ENCODE peak calls at places on chromosomes 6 and 20, in five cellular contexts. D, C, B, O and J are unnamed samples.
A peak's percentile ranks its signal among the peaks of the same experiment; 100 is the strongest.

GRCh38 chr6:33313105-33313708 is 671 bp downstream of the TAPBP start:
- DNase-seq in D (peak; percentile 83), C (peak; percentile 36), B (no peak), O (peak; percentile 45), J (no peak)

GRCh38 chr20:58722877-58723627 is 30.5 kb downstream of the NPEPL1 start:
- DNase-seq in D (no peak), C (no peak), B (no peak), O (no peak), J (no peak)

GRCh38 chr6:168640181-168640580 is 199.2 kb downstream of the SMOC2 start:
- DNase-seq in D (no peak), C (no peak), B (no peak), O (no peak), J (no peak)

GRCh38 chr6:70811788-70812187 is 144.1 kb downstream of the SMAP1 start:
- DNase-seq in D (no peak), C (peak; percentile 43), B (no peak), O (no peak), J (no peak)

GRCh38 chr20:48766205-48766604 is 61.6 kb downstream of the PREX1 start:
- DNase-seq in D (no peak), C (no peak), B (no peak), O (no peak), J (no peak)

GRCh38 chr6:7479801-7480266 is 61.6 kb upstream of the DSP start:
- DNase-seq in D (no peak), C (peak; percentile 39), B (no peak), O (no peak), J (peak; percentile 70)

GRCh38 chr6:137033828-137034227 is 10.9 kb downstream of the IL20RA start:
- DNase-seq in D (no peak), C (peak; percentile 76), B (peak; percentile 48), O (peak; percentile 67), J (no peak)

GRCh38 chr6:148874698-148875293 is 128.0 kb downstream of the UST start:
- DNase-seq in D (no peak), C (peak; percentile 90), B (no peak), O (no peak), J (peak; percentile 48)

GRCh38 chr20:41279546-41280225 is 37.8 kb downstream of the ZHX3 start:
- DNase-seq in D (no peak), C (no peak), B (no peak), O (no peak), J (no peak)

GRCh38 chr20:59640267-59640666 is 35.9 kb downstream of the PHACTR3 start:
- DNase-seq in D (no peak), C (no peak), B (no peak), O (no peak), J (no peak)

GRCh38 chr6:14270925-14271791 is 153.6 kb downstream of the CD83 start:
- DNase-seq in D (peak; percentile 45), C (peak; percentile 98), B (no peak), O (peak; percentile 75), J (peak; percentile 95)

GRCh38 chr20:61252601-61253263 is 671 bp downstream of the CDH4 start:
- DNase-seq in D (no peak), C (peak; percentile 45), B (no peak), O (no peak), J (no peak)

GRCh38 chr20:53878262-53879047 is 191.9 kb downstream of the BCAS1 start:
- DNase-seq in D (no peak), C (no peak), B (no peak), O (no peak), J (no peak)

GRCh38 chr20:5135363-5136012 is 8.7 kb downstream of the CDS2 start:
- DNase-seq in D (no peak), C (no peak), B (no peak), O (no peak), J (no peak)

GRCh38 chr20:5127859-5128409 is 1.1 kb downstream of the CDS2 start:
- DNase-seq in D (no peak), C (no peak), B (no peak), O (no peak), J (no peak)

GRCh38 chr20:5133998-5134397 is 7.2 kb downstream of the CDS2 start:
- DNase-seq in D (peak; percentile 60), C (no peak), B (no peak), O (no peak), J (no peak)

GRCh38 chr20:5128886-5129285 is 2.1 kb downstream of the CDS2 start:
- DNase-seq in D (no peak), C (no peak), B (no peak), O (no peak), J (no peak)

DNA sequence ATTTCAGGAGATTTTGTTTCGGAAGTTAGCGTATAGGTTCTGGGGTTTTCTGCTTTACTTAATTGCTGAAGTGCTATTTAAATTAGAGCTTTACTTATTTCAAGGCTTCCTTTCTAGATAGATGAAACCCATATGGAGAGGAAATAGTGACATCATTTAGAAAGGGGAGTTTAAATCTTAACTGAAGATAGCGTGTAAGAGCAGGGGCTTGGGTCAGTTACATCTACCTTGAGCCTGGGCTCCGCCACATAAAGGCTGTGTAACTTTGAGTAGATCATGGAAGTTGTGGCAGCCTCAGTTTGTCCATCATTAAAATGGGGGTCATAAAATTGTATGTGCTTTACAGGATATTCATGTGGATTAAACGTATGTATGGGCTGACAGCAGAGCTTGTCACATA is 4.7 kb downstream of the CDS2 start:
- DNase-seq in D (no peak), C (no peak), B (peak; percentile 49), O (no peak), J (no peak)
- H3K4me3 ChIP-seq in D (no peak overlapping the region), C (no peak overlapping the region), B (no peak overlapping the region), O (no peak overlapping the region), J (no peak overlapping the region)

GRCh38 chr20:6740096-6740495 is 27.4 kb upstream of the BMP2 start:
- DNase-seq in D (no peak), C (no peak), B (no peak), O (no peak), J (no peak)
- TF ChIP-seq CTCF in D (no peak), C (no peak), B (no peak), O (no peak), J (no peak)

GRCh38 chr6:77366798-77367197 is 96.5 kb downstream of the HTR1B start:
- DNase-seq in D (no peak), C (no peak), B (no peak), O (no peak), J (no peak)

GRCh38 chr6:77373955-77374354 is 89.3 kb downstream of the HTR1B start:
- DNase-seq in D (no peak), C (no peak), B (no peak), O (no peak), J (no peak)

GRCh38 chr6:77368660-77369313 is 94.5 kb downstream of the HTR1B start:
- DNase-seq in D (peak; percentile 72), C (no peak), B (no peak), O (no peak), J (peak; percentile 45)
- H3K4me3 ChIP-seq in D (peak overlapping the region; percentile 58), C (peak overlapping the region; percentile 27), B (no peak overlapping the region), O (no peak overlapping the region), J (peak overlapping the region; percentile 64)

GRCh38 chr6:42225043-42225368 is 7.3 kb upstream of the MRPS10 start:
- DNase-seq in D (no peak), C (no peak), B (no peak), O (no peak), J (no peak)
- TF ChIP-seq CTCF in D (no peak), C (no peak), B (no peak), O (no peak), J (no peak)

DNA sequence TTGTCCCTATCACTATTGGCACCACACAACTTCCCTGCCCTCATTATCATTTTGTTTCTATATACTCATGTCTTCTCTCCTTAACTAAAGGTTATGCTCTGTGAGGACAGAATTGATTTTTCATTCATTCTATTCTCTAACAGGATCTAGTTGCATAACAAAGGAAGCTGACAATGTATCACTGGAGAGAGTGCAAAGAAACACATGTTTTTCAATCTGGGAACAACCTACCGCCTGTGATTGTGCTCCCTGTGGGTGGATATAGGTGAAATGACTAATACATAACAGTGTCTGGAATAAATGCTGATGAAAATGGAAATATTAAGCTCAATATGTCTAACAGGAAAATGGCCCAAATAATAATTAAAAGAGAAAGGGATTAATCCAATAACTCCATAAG is 56.6 kb downstream of the COL12A1 start:
- DNase-seq in D (no peak), C (peak; percentile 74), B (no peak), O (no peak), J (peak; percentile 65)
- H3K4me3 ChIP-seq in D (no peak overlapping the region), C (no peak overlapping the region), B (no peak overlapping the region), O (no peak overlapping the region), J (no peak overlapping the region)